ENCODE peak calls at places on chromosomes 7 and 10, in six cellular contexts. H is lower lobe of right lung, R is right atrium auricular region, Q is upper lobe of right lung, A is transverse colon, U is hepatocyte. X is an unnamed sample.
A peak's percentile ranks its signal among the peaks of the same experiment; 100 is the strongest.

GRCh38 chr7:75889223-75889825 is 10.5 kb downstream of the RHBDD2 start:
- DNase-seq in U (no peak), A (no peak), Q (no peak), R (no peak), H (no peak), X (peak; percentile 29)

GRCh38 chr7:143401265-143401664 is 7.4 kb downstream of the EPHA1 start:
- DNase-seq in H (no peak), Q (no peak), R (no peak), A (no peak), U (no peak), X (no peak)

GRCh38 chr10:129890170-129890569 is 73.9 kb downstream of the EBF3 start:
- DNase-seq in U (no peak), A (no peak), R (no peak), Q (no peak), H (no peak), X (no peak)

GRCh38 chr10:17229967-17230682 is 2.1 kb downstream of the VIM start:
- DNase-seq in A (peak; percentile 93), H (peak; percentile 96), Q (peak; percentile 95), U (peak; percentile 87), R (peak; percentile 79), X (peak; percentile 92)

GRCh38 chr7:128863433-128863989 is 855 bp downstream of the ATP6V1F start:
- DNase-seq in R (no peak), H (no peak), A (peak; percentile 45), Q (no peak), U (peak; percentile 78), X (no peak)

GRCh38 chr7:103660455-103661371 is 214.7 kb upstream of the SLC26A5 start:
- DNase-seq in H (no peak), R (no peak), A (no peak), Q (no peak), U (peak; percentile 71), X (no peak)

GRCh38 chr7:47757946-47758371 is 176.0 kb upstream of the TNS3 start:
- DNase-seq in R (peak; percentile 90), Q (peak; percentile 78), A (peak; percentile 49), U (peak; percentile 70), H (peak; percentile 62), X (peak; percentile 93)

GRCh38 chr10:62972103-62972502 is 155.9 kb upstream of the EGR2 start:
- DNase-seq in A (no peak), H (no peak), U (no peak), Q (no peak), R (no peak), X (no peak)

GRCh38 chr7:81638216-81638615 is 131.6 kb downstream of the HGF start:
- DNase-seq in U (no peak), Q (no peak), R (no peak), H (no peak), A (no peak), X (no peak)

GRCh38 chr7:105388373-105389089 is at the start of gene SRPK2:
- DNase-seq in U (peak; percentile 90), A (peak; percentile 84), Q (peak; percentile 92), R (no peak), H (peak; percentile 87), X (peak; percentile 93)

GRCh38 chr7:151426486-151426905 is 13.4 kb downstream of the CRYGN start:
- DNase-seq in Q (no peak), A (peak; percentile 60), R (peak; percentile 87), H (peak; percentile 53), U (peak; percentile 68), X (peak; percentile 77)

GRCh38 chr7:1542841-1543747 is 12.6 kb downstream of the MAFK start:
- DNase-seq in U (no peak), H (no peak), Q (no peak), R (no peak), A (no peak), X (no peak)

GRCh38 chr7:146242661-146243060 is 126.1 kb downstream of the CNTNAP2 start:
- DNase-seq in A (no peak), H (no peak), U (no peak), Q (no peak), R (no peak), X (no peak)
- H3K4me3 ChIP-seq in A (no peak overlapping the region), H (no peak overlapping the region), U (no peak overlapping the region), Q (no peak overlapping the region), R (no peak overlapping the region), X (no peak overlapping the region)

GRCh38 chr10:125130886-125131285 is 29.5 kb downstream of the CTBP2 start:
- DNase-seq in R (no peak), A (no peak), H (no peak), U (no peak), Q (peak; percentile 52), X (no peak)
- H3K4me1 ChIP-seq in R (peaks cover 49% of the 10 kb centered on the region), A (no peaks in the 10 kb centered on the region), H (peaks cover 16% of the 10 kb centered on the region), U (no peaks in the 10 kb centered on the region), Q (no peaks in the 10 kb centered on the region), X (peaks cover 11% of the 10 kb centered on the region)

GRCh38 chr10:131690805-131691239 is 210.0 kb upstream of the PPP2R2D start:
- DNase-seq in R (no peak), A (no peak), U (no peak), H (no peak), Q (peak; percentile 48), X (no peak)

GRCh38 chr10:131691481-131692090 is 209.2 kb upstream of the PPP2R2D start:
- DNase-seq in R (no peak), Q (peak; percentile 46), A (no peak), U (no peak), H (no peak), X (no peak)

GRCh38 chr10:131692686-131693334 is 208.0 kb upstream of the PPP2R2D start:
- DNase-seq in A (no peak), U (no peak), H (no peak), R (no peak), Q (peak; percentile 36), X (no peak)

GRCh38 chr10:131693766-131694165 is 207.0 kb upstream of the PPP2R2D start:
- DNase-seq in A (no peak), U (no peak), R (no peak), H (no peak), Q (peak; percentile 29), X (no peak)

DNA sequence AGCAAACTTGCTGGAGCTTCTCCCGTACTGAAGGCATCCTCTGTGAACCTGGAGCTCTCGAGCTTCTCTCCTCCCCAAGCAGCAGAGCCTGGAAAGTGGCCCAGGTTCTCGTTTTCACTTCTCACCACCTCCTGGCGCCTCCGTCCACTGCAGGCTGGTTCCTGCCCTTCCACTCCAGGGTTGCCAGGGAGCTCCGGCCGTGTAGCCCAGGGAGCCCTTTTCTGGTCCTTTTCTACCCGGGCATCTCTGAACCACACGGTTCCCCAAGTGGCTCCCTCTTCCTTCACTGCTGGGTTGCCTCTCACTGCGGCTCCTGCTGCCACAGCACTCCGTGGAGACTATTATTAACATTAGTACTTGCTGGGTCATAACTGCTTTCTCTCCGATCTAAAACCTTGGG is 208.6 kb upstream of the PPP2R2D start:
- DNase-seq in R (no peak), Q (peak; percentile 42), H (no peak), A (no peak), U (no peak), X (no peak)
- H3K9me3 ChIP-seq in R (no peaks in the 10 kb centered on the region), Q (no peaks in the 10 kb centered on the region), H (no peaks in the 10 kb centered on the region), A (no peaks in the 10 kb centered on the region), U (no peaks in the 10 kb centered on the region), X (no peaks in the 10 kb centered on the region)

DNA sequence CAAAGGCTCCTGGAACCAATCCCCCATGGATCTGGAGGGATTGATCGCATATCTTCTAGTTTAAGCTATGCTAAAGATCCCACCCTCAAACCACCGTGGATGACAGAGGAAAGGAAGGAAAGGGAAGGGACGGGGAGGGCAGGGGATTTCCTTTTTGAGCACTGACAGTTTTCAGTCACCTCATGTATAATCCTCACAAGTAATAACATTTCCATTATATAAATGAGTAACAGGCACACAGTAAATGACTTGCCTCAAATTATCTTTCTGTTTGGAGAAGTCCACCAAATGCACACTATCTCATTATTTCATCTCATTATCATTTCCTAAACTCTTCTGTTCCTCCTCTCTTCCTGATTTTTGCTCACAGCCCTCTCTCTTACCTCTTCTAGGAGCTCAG is 127.1 kb upstream of the AOAH start:
- DNase-seq in A (no peak), H (no peak), U (no peak), R (no peak), Q (no peak), X (no peak)
- H3K4me3 ChIP-seq in A (no peak overlapping the region), H (no peak overlapping the region), U (no peak overlapping the region), R (no peak overlapping the region), Q (no peak overlapping the region), X (no peak overlapping the region)